ENCODE peak calls at places on chromosome 10, in four cellular contexts. L, C, D and G are unnamed samples.

GRCh38 chr10:11424456-11425287 is 186.8 kb downstream of the USP6NL start:
- DNase-seq in L (no peak), C (no peak), D (peak; percentile 79), G (no peak)

GRCh38 chr10:91313761-91314520 is 93.5 kb downstream of the PCGF5 start:
- DNase-seq in L (no peak), C (no peak), D (no peak), G (no peak)

GRCh38 chr10:93062499-93063216 is 2.1 kb downstream of the CYP26C1 start:
- DNase-seq in L (peak; percentile 69), C (no peak), D (no peak), G (peak; percentile 80)

GRCh38 chr10:12448729-12449391 is 99.5 kb downstream of the CAMK1D start:
- DNase-seq in L (no peak), C (peak; percentile 59), D (no peak), G (peak; percentile 38)

GRCh38 chr10:23314835-23315239 is 29.8 kb downstream of the C10orf67 start:
- DNase-seq in L (no peak), C (peak; percentile 28), D (peak; percentile 24), G (peak; percentile 10)

GRCh38 chr10:50464004-50464409 is 159.7 kb downstream of the SGMS1 start:
- DNase-seq in L (no peak), C (no peak), D (no peak), G (no peak)

GRCh38 chr10:130481076-130481930 is 345.1 kb downstream of the GLRX3 start:
- DNase-seq in L (no peak), C (no peak), D (no peak), G (no peak)

GRCh38 chr10:49010295-49010694 is 70.7 kb upstream of the LRRC18 start:
- DNase-seq in L (no peak), C (no peak), D (no peak), G (no peak)

GRCh38 chr10:30967654-30968421 is 63.8 kb downstream of the ZNF438 start:
- DNase-seq in L (no peak), C (no peak), D (no peak), G (no peak)

GRCh38 chr10:5033061-5033770 is 29.6 kb upstream of the AKR1C2 start:
- DNase-seq in L (no peak), C (no peak), D (peak; percentile 22), G (no peak)

GRCh38 chr10:80596391-80597257 is 58.9 kb downstream of the SH2D4B start:
- DNase-seq in L (peak; percentile 28), C (no peak), D (peak; percentile 82), G (peak; percentile 30)

GRCh38 chr10:14405076-14406065 is 74.6 kb upstream of the FRMD4A start:
- DNase-seq in L (no peak), C (no peak), D (no peak), G (no peak)

GRCh38 chr10:74543276-74543675 is 283.1 kb upstream of the KAT6B start:
- DNase-seq in L (no peak), C (no peak), D (no peak), G (no peak)

GRCh38 chr10:27626821-27627359 is 118.7 kb downstream of the MKX start:
- DNase-seq in L (no peak), C (no peak), D (no peak), G (no peak)

GRCh38 chr10:111506266-111507034 is 429.6 kb downstream of the ADRA2A start:
- DNase-seq in L (no peak), C (no peak), D (no peak), G (no peak)

GRCh38 chr10:104391150-104391968 is 37.7 kb downstream of the CFAP58 start:
- DNase-seq in L (no peak), C (no peak), D (peak; percentile 11), G (no peak)
- TF ChIP-seq SPI1 in L (no peak), C (no peak), D (no peak), G (no peak)

GRCh38 chr10:109203616-109204375 is 719.5 kb downstream of the XPNPEP1 start:
- DNase-seq in L (no peak), C (no peak), D (no peak), G (no peak)
- TF ChIP-seq POLR2AphosphoS5 in L (no peak), C (no peak), D (no peak), G (no peak)

GRCh38 chr10:955820-956217 is 24.3 kb upstream of the LARP4B start:
- DNase-seq in L (no peak), C (no peak), D (no peak), G (no peak)

GRCh38 chr10:954396-954795 is 22.9 kb upstream of the LARP4B start:
- DNase-seq in L (no peak), C (no peak), D (no peak), G (no peak)

GRCh38 chr10:958106-958505 is 26.6 kb upstream of the LARP4B start:
- DNase-seq in L (no peak), C (no peak), D (no peak), G (no peak)

GRCh38 chr10:953836-954235 is 22.3 kb upstream of the LARP4B start:
- DNase-seq in L (no peak), C (no peak), D (no peak), G (no peak)

GRCh38 chr10:955127-955819 is 23.8 kb upstream of the LARP4B start:
- DNase-seq in L (no peak), C (no peak), D (no peak), G (no peak)
- TF ChIP-seq SPI1 in L (no peak), C (no peak), D (no peak), G (no peak)

GRCh38 chr10:79342811-79343541 is 4.3 kb upstream of the PPIF start:
- DNase-seq in L (no peak), C (no peak), D (peak; percentile 64), G (no peak)
- TF ChIP-seq POLR2AphosphoS5 in L (no peak), C (no peak), D (no peak), G (no peak)

DNA sequence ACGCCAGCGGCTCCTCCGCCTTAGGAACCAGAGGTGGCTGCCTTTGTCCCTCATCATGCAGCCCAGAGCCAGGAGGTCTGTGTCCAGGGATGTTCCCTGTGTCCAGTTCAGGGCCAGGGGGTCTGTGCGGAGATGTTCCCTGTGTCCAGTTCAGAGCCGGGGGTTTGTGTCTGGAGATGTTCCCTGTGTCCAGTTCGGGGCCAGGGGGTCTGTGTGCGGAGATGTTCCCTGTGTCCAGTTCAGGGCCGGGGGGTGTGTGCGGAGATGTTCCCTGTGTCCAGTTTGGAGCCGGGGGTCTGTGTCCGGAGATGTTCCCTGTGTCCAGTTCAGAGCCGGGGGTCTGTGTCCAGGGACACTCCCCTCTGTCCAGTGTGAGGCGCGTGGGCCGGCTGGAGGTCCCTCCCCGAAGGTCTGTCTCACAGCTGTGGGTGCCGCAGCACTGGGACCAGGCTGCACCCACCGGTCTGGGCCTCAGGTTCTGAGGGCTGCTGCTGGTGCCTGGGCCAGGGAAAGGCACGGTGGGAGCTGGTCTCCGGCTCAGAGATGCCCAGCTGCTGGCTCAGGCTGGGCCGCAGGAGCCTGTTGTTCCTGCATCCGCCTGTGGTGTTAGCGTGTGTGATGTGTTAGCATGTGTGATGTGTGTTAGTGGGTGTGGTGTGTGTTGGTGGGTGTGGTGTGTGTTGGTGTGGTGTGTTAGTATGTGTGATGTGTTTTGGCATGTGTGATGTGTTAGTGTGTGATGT is 67.9 kb upstream of the CFAP46 start:
- DNase-seq in L (no peak), C (no peak), D (no peak), G (no peak)
- TF ChIP-seq SPI1 in L (no peak), C (no peak), D (no peak), G (no peak)

GRCh38 chr10:101968286-101968685 is 87.7 kb downstream of the ARMH3 start:
- DNase-seq in L (no peak), C (no peak), D (no peak), G (no peak)
- TF ChIP-seq POLR2AphosphoS5 in L (no peak), C (no peak), D (no peak), G (no peak)

GRCh38 chr10:33099748-33100147 is 141.7 kb upstream of the ITGB1 start:
- DNase-seq in L (no peak), C (no peak), D (no peak), G (no peak)
- TF ChIP-seq SPI1 in L (no peak), C (no peak), D (no peak), G (no peak)

DNA sequence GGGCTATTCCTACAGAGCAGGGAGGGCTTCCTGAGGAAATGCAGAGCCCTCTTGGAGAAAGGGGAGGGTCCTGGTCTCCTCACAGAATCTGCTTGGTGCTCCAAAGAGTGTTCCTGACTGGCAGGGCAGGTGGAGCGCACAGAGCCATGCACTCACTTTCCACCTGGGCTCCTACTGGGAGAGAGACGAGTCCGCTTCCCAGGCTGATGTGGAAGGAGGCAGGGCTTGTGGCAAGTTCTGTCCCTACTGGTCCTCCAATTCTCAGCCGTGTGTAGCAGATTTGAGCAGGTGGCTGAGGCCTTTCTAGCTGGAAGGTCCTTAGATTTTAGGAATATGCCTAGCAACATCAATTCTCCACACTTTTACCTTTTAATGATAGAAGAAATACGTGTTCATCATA is 111.5 kb upstream of the MKI67 start:
- DNase-seq in L (no peak), C (no peak), D (no peak), G (no peak)
- TF ChIP-seq POLR2AphosphoS5 in L (no peak), C (no peak), D (no peak), G (no peak)

DNA sequence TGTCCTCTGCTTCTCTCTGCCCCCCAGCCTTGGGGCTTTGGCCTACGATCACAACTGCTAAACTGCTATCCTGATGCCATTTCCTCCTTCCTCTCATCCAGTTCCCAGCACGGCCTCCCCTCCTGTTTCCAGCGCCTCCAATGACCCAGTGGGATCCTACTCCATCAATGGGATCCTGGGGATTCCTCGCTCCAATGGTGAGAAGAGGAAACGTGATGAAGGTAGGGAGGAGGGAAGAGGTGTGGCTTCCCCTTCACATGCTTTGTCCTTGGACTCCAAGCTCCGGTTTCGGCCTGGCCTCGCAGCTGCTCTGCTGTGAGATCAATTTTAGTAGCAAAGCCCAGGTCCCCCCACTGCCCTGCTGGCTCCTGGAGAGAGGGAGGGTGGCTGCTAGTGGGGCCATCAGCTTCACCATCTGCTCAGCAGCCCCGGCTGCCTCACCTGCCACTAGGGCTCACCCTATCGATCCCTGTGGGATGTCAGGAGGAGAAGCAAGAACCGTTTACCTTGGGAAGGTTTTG is 35.8 kb downstream of the PAX2 start:
- DNase-seq in L (no peak), C (no peak), D (no peak), G (no peak)
- TF ChIP-seq SPI1 in L (no peak), C (no peak), D (no peak), G (no peak)